ENCODE peak calls at places on chromosomes 11 and 22, in five cellular contexts. One of them, this sample, is unnamed.

GRCh38 chr11:34926101-34926830 is 9.8 kb downstream of the PDHX start:
- DNase-seq in iPS-NIHi11: no peak
- DNase-seq in EL: peak; percentile 66
- DNase-seq in LoVo: peak; percentile 51
- DNase-seq in fibroblast of villous mesenchyme: peak; percentile 74
- DNase-seq in this sample: no peak

GRCh38 chr11:19770277-19770676 is 57.6 kb downstream of the NAV2 start:
- DNase-seq in iPS-NIHi11: no peak
- DNase-seq in EL: no peak
- DNase-seq in LoVo: no peak
- DNase-seq in fibroblast of villous mesenchyme: peak; percentile 13
- DNase-seq in this sample: no peak

GRCh38 chr11:62854825-62855570 is 15.6 kb upstream of the WDR74 start:
- DNase-seq in iPS-NIHi11: no peak
- DNase-seq in EL: no peak
- DNase-seq in LoVo: no peak
- DNase-seq in fibroblast of villous mesenchyme: peak; percentile 48
- DNase-seq in this sample: no peak

GRCh38 chr11:86785576-86785975 is 14.8 kb upstream of the PRSS23 start:
- DNase-seq in iPS-NIHi11: no peak
- DNase-seq in EL: no peak
- DNase-seq in LoVo: no peak
- DNase-seq in fibroblast of villous mesenchyme: peak; percentile 25
- DNase-seq in this sample: no peak

GRCh38 chr11:73189723-73190556 is 28.1 kb upstream of the P2RY2 start:
- DNase-seq in iPS-NIHi11: no peak
- DNase-seq in EL: no peak
- DNase-seq in LoVo: no peak
- DNase-seq in fibroblast of villous mesenchyme: no peak
- DNase-seq in this sample: no peak

GRCh38 chr11:14973621-14974020 is 1.5 kb upstream of the CALCA start:
- DNase-seq in iPS-NIHi11: no peak
- DNase-seq in EL: peak; percentile 8
- DNase-seq in LoVo: no peak
- DNase-seq in fibroblast of villous mesenchyme: no peak
- DNase-seq in this sample: peak; percentile 68

GRCh38 chr11:45648931-45649330 is 16.5 kb downstream of the CHST1 start:
- DNase-seq in iPS-NIHi11: no peak
- DNase-seq in EL: no peak
- DNase-seq in LoVo: no peak
- DNase-seq in fibroblast of villous mesenchyme: no peak
- DNase-seq in this sample: no peak

GRCh38 chr11:128575956-128576340 is 11.4 kb downstream of the ETS1 start:
- DNase-seq in iPS-NIHi11: no peak
- DNase-seq in EL: peak; percentile 25
- DNase-seq in LoVo: no peak
- DNase-seq in fibroblast of villous mesenchyme: peak; percentile 42
- DNase-seq in this sample: no peak

GRCh38 chr11:59761985-59762384 is 6.8 kb downstream of the STX3 start:
- DNase-seq in iPS-NIHi11: no peak
- DNase-seq in EL: no peak
- DNase-seq in LoVo: no peak
- DNase-seq in fibroblast of villous mesenchyme: no peak
- DNase-seq in this sample: no peak

GRCh38 chr11:45041556-45041955 is 90.9 kb upstream of the TP53I11 start:
- DNase-seq in iPS-NIHi11: no peak
- DNase-seq in EL: no peak
- DNase-seq in LoVo: no peak
- DNase-seq in fibroblast of villous mesenchyme: no peak
- DNase-seq in this sample: peak; percentile 32

GRCh38 chr22:38304526-38304925 is 12.7 kb downstream of the CSNK1E start:
- DNase-seq in iPS-NIHi11: no peak
- DNase-seq in EL: no peak
- DNase-seq in LoVo: no peak
- DNase-seq in fibroblast of villous mesenchyme: no peak
- DNase-seq in this sample: no peak

GRCh38 chr11:68115285-68115684 is 5.9 kb downstream of the CHKA start:
- DNase-seq in iPS-NIHi11: no peak
- DNase-seq in EL: no peak
- DNase-seq in LoVo: no peak
- DNase-seq in fibroblast of villous mesenchyme: no peak
- DNase-seq in this sample: no peak

GRCh38 chr11:3056296-3057068 is 741 bp downstream of the CARS1 start:
- DNase-seq in iPS-NIHi11: peak; percentile 32
- DNase-seq in EL: no peak
- DNase-seq in LoVo: peak; percentile 1
- DNase-seq in fibroblast of villous mesenchyme: no peak
- DNase-seq in this sample: peak; percentile 43

GRCh38 chr11:47946682-47947575 is 33.4 kb upstream of the PTPRJ start:
- DNase-seq in iPS-NIHi11: peak; percentile 70
- DNase-seq in EL: peak; percentile 96
- DNase-seq in LoVo: peak; percentile 91
- DNase-seq in fibroblast of villous mesenchyme: peak; percentile 92
- DNase-seq in this sample: peak; percentile 70

GRCh38 chr22:37079158-37079557 is 27.6 kb downstream of the KCTD17 start:
- DNase-seq in iPS-NIHi11: no peak
- DNase-seq in EL: no peak
- DNase-seq in LoVo: no peak
- DNase-seq in fibroblast of villous mesenchyme: no peak
- DNase-seq in this sample: no peak

GRCh38 chr11:118156531-118157185 is 4.0 kb upstream of the SCN4B start:
- DNase-seq in iPS-NIHi11: peak; percentile 57
- DNase-seq in EL: no peak
- DNase-seq in LoVo: no peak
- DNase-seq in fibroblast of villous mesenchyme: no peak
- DNase-seq in this sample: no peak

GRCh38 chr11:2474059-2474901 is 29.5 kb downstream of the KCNQ1 start:
- DNase-seq in iPS-NIHi11: no peak
- DNase-seq in EL: no peak
- DNase-seq in LoVo: no peak
- DNase-seq in fibroblast of villous mesenchyme: no peak
- DNase-seq in this sample: peak; percentile 16

GRCh38 chr11:7437706-7438105 is 47.6 kb upstream of the OLFML1 start:
- DNase-seq in iPS-NIHi11: no peak
- DNase-seq in EL: peak; percentile 70
- DNase-seq in LoVo: no peak
- DNase-seq in fibroblast of villous mesenchyme: no peak
- DNase-seq in this sample: no peak

GRCh38 chr11:119743041-119743440 is 14.0 kb upstream of the NECTIN1 start:
- DNase-seq in iPS-NIHi11: no peak
- DNase-seq in EL: no peak
- DNase-seq in LoVo: no peak
- DNase-seq in fibroblast of villous mesenchyme: no peak
- DNase-seq in this sample: no peak

GRCh38 chr22:49332691-49333090 is 495.0 kb downstream of the BRD1 start:
- DNase-seq in iPS-NIHi11: no peak
- DNase-seq in EL: no peak
- DNase-seq in LoVo: no peak
- DNase-seq in fibroblast of villous mesenchyme: no peak
- DNase-seq in this sample: no peak

GRCh38 chr11:68891356-68891948 is 12.2 kb downstream of the MRPL21 start:
- DNase-seq in iPS-NIHi11: no peak
- DNase-seq in EL: no peak
- DNase-seq in LoVo: no peak
- DNase-seq in fibroblast of villous mesenchyme: no peak
- DNase-seq in this sample: no peak

GRCh38 chr11:123457187-123457770 is 27.2 kb downstream of the GRAMD1B start:
- DNase-seq in iPS-NIHi11: no peak
- DNase-seq in EL: no peak
- DNase-seq in LoVo: no peak
- DNase-seq in fibroblast of villous mesenchyme: peak; percentile 8
- DNase-seq in this sample: no peak

GRCh38 chr11:106585061-106585460 is 433.2 kb downstream of the GUCY1A2 start:
- DNase-seq in iPS-NIHi11: peak; percentile 7
- DNase-seq in EL: peak; percentile 41
- DNase-seq in LoVo: no peak
- DNase-seq in fibroblast of villous mesenchyme: peak; percentile 59
- DNase-seq in this sample: peak; percentile 8

GRCh38 chr22:39303892-39304671 is 15.3 kb downstream of the RPL3 start:
- DNase-seq in iPS-NIHi11: no peak
- DNase-seq in EL: no peak
- DNase-seq in LoVo: no peak
- DNase-seq in fibroblast of villous mesenchyme: no peak
- DNase-seq in this sample: no peak

GRCh38 chr22:43266117-43266516 is 77.1 kb downstream of the SCUBE1 start:
- DNase-seq in iPS-NIHi11: no peak
- DNase-seq in EL: no peak
- DNase-seq in LoVo: no peak
- DNase-seq in fibroblast of villous mesenchyme: no peak
- DNase-seq in this sample: no peak

GRCh38 chr22:44314425-44315067 is 1.8 kb upstream of the SHISAL1 start:
- DNase-seq in iPS-NIHi11: no peak
- DNase-seq in EL: no peak
- DNase-seq in LoVo: no peak
- DNase-seq in fibroblast of villous mesenchyme: no peak
- DNase-seq in this sample: no peak

GRCh38 chr11:122524532-122524882 is 131.0 kb upstream of the UBASH3B start:
- DNase-seq in iPS-NIHi11: peak; percentile 48
- DNase-seq in EL: no peak
- DNase-seq in LoVo: no peak
- DNase-seq in fibroblast of villous mesenchyme: no peak
- DNase-seq in this sample: no peak

GRCh38 chr22:32801436-32802290 is at the start of gene TIMP3:
- DNase-seq in iPS-NIHi11: peak; percentile 96
- DNase-seq in EL: peak; percentile 91
- DNase-seq in LoVo: no peak
- DNase-seq in fibroblast of villous mesenchyme: peak; percentile 92
- DNase-seq in this sample: peak; percentile 64

GRCh38 chr11:128361451-128362020 is 225.8 kb downstream of the ETS1 start:
- DNase-seq in iPS-NIHi11: no peak
- DNase-seq in EL: peak; percentile 74
- DNase-seq in LoVo: no peak
- DNase-seq in fibroblast of villous mesenchyme: peak; percentile 87
- DNase-seq in this sample: no peak

This sample was measured in ELF-1.